ENCODE peak calls at places on chromosomes 4 and X, in eight cellular contexts. Q is mucosa of descending colon, D is astrocyte, H is IMR-90, L is endodermal cell, J is breast epithelium, N is testis, M is tibial nerve. S is an unnamed sample. For H3K4me1, the result is how much of the 10 kb centered on the place peaks cover.

GRCh38 chrX:44514272-44514671 is 28.4 kb downstream of the FUNDC1 start:
- DNase-seq in H (no peak), N (no peak), L (no peak), J (no peak), M (no peak), Q (no peak), D (no peak), S (no peak)

GRCh38 chrX:37986893-37987292 is 19.5 kb upstream of the SYTL5 start:
- DNase-seq in Q (no peak), D (peak), H (peak), L (no peak), N (no peak), M (no peak), J (no peak), S (no peak)

GRCh38 chr4:138308421-138308820 is 66.3 kb upstream of the SLC7A11 start:
- DNase-seq in D (peak), M (no peak), L (no peak), H (peak), Q (no peak), N (no peak), J (no peak), S (no peak)

GRCh38 chrX:54640721-54641120 is 110.7 kb downstream of the GNL3L start:
- DNase-seq in J (peak), Q (no peak), N (no peak), H (no peak), M (no peak), L (peak), D (no peak), S (peak)

GRCh38 chr4:139875456-139875855 is 209.8 kb downstream of the MGST2 start:
- DNase-seq in M (no peak), Q (no peak), J (no peak), L (peak), H (no peak), D (no peak), N (no peak), S (peak)

GRCh38 chr4:74840931-74841330 is 46.6 kb upstream of the BTC start:
- DNase-seq in M (no peak), Q (no peak), N (no peak), D (no peak), L (no peak), H (no peak), J (no peak), S (no peak)

GRCh38 chr4:65007841-65008439 is 598.7 kb upstream of the TECRL start:
- DNase-seq in J (no peak), L (peak), Q (no peak), N (peak), H (no peak), M (no peak), D (peak), S (no peak)

GRCh38 chr4:26821677-26822503 is 38.8 kb upstream of the STIM2 start:
- DNase-seq in H (peak), M (no peak), L (no peak), Q (no peak), J (no peak), N (no peak), D (no peak), S (no peak)

GRCh38 chrX:153725039-153725831 is 579 bp downstream of the ABCD1 start:
- DNase-seq in N (no peak), H (no peak), D (no peak), J (no peak), M (no peak), L (peak), Q (no peak), S (no peak)

GRCh38 chrX:46978341-46979291 is 66.4 kb downstream of the JADE3 start:
- DNase-seq in D (peak), L (peak), N (peak), H (peak), J (peak), M (peak), Q (peak), S (peak)

GRCh38 chr4:38157592-38157991 is 197.4 kb downstream of the PTTG2 start:
- DNase-seq in N (no peak), J (no peak), D (no peak), Q (no peak), H (no peak), L (no peak), M (no peak), S (no peak)

GRCh38 chr4:76886848-76887441 is 11.0 kb downstream of the SOWAHB start:
- DNase-seq in Q (no peak), M (no peak), H (no peak), D (no peak), J (no peak), L (no peak), N (peak), S (no peak)

GRCh38 chrX:153836921-153837320 is 6.6 kb upstream of the PDZD4 start:
- DNase-seq in Q (no peak), D (no peak), L (no peak), J (no peak), M (no peak), H (no peak), N (no peak), S (no peak)

GRCh38 chrX:51456814-51457213 is 39.6 kb downstream of the NUDT11 start:
- DNase-seq in N (no peak), J (no peak), L (no peak), H (no peak), Q (no peak), M (no peak), D (no peak), S (no peak)
- TF ChIP-seq CTCF in N (no peak), J (no peak), L (peak), H (no peak), Q (no peak), M (no peak), D (no peak), S (no peak)

GRCh38 chr4:98688416-98689290 is 30.2 kb upstream of the TSPAN5 start:
- DNase-seq in D (peak), H (peak), N (no peak), Q (no peak), L (no peak), M (no peak), J (no peak), S (no peak)

GRCh38 chr4:98689507-98690174 is 31.2 kb upstream of the TSPAN5 start:
- DNase-seq in M (no peak), L (no peak), Q (no peak), N (no peak), H (no peak), D (no peak), J (no peak), S (no peak)

GRCh38 chr4:98686046-98686385 is 27.6 kb upstream of the TSPAN5 start:
- DNase-seq in M (no peak), D (no peak), H (no peak), N (no peak), L (no peak), Q (no peak), J (no peak), S (no peak)

GRCh38 chr4:98686847-98687246 is 28.4 kb upstream of the TSPAN5 start:
- DNase-seq in N (no peak), L (no peak), D (no peak), J (no peak), Q (no peak), M (no peak), H (no peak), S (no peak)

DNA sequence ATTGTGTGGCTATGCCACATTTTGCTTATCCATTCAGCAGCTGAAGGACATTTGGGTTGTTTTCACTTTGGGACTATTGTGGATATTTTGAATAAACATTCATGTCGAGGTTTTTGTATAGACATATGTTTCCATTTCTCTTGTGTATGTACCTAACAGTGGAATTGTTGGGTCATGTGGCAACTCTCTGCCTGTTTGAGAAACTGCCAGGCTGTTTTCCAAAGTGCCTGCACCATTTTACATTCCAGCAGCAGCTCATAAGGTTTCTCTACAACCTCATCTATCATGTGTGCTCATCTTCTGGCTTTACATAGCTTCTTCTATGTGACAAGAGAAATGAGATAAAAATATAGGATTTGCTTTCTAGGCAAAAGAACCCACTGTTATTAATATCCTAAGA is 29.5 kb upstream of the TSPAN5 start:
- DNase-seq in J (no peak), Q (no peak), N (no peak), M (no peak), H (no peak), D (no peak), L (no peak), S (no peak)
- H3K4me3 ChIP-seq in J (no peak), Q (no peak), N (no peak), M (no peak), H (no peak), D (no peak), L (no peak), S (no peak)

DNA sequence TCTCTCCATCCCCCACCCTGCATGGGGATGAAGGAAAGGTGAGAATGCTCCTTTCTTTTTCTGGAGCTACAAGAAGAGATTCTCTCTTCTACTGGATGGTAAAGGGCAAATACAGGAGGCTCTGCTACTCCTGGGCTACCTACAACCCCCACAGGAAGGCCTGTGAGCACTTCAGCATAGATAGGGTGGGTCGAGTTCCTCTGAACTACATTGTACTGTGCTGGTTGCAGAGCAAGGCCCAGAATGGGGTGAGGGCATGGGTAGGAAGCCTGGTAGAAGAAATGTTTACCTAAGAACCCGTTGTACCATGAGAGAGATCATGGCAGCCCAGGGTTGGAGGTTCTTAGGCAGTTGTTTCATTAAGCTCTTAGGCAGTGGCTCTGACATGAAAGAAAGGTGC is 510.4 kb downstream of the MID1IP1 start:
- DNase-seq in D (no peak), J (no peak), L (no peak), N (no peak), Q (no peak), H (no peak), M (no peak), S (no peak)
- H3K4me1 ChIP-seq in D (under half), J (under half), L (under half), N (under half), Q (under half), H (under half), M (under half), S (under half)

DNA sequence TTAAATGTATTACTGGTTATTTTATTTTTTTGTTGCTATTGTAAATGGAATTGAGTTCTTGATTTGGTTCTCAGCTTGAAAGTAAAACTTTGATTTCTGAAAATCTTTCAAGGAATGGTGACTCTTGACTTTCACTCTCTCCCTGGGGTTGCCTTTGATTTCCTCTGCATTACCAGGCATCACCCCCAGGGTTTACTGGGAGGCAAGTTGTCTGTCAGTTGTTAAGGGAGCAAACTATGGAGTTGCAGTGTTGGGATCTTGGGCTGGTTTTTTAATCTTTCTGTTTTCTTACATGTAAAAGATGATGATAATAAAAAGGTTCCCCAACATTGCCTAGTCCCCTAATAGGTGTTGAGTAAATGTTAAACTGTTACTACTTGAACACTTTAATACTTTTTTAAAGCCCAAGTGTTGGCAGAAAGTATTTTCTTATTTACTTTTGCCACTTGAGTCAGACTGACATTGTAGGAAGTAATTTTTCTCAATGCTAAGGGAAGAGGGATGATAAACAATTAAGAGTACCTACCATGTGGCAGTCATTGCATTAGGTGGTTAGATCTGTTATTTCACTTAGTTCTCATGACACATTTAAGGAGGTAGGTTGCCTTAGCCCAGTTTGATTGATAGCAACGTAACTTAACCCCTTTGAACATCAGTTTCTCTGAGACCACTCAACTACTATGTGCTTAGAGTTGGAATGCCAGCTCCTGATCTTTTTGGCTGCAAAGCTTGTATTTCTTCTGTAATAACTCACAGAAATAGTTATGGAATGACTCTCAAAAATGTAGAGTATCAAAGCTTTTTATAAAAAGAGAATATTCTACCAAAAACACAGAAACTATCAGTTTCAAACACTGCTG is 67.1 kb downstream of the DCLK2 start:
- DNase-seq in Q (no peak), J (no peak), D (peak), M (no peak), H (peak), N (no peak), L (peak), S (no peak)
- TF ChIP-seq CTCF in Q (no peak), J (no peak), D (no peak), M (peak), H (peak), N (no peak), L (peak), S (no peak)

GRCh38 chr4:184421558-184422155 is 52.7 kb downstream of the IRF2 start:
- DNase-seq in J (no peak), N (no peak), Q (no peak), H (no peak), M (no peak), L (no peak), D (no peak), S (no peak)
- H3K4me3 ChIP-seq in J (no peak), N (no peak), Q (no peak), H (no peak), M (no peak), L (no peak), D (no peak), S (no peak)

GRCh38 chr4:101283436-101283835 is 63.9 kb downstream of the PPP3CA start:
- DNase-seq in N (no peak), M (no peak), Q (no peak), D (no peak), H (no peak), L (no peak), J (no peak), S (no peak)
- H3K4me1 ChIP-seq in N (under half), M (under half), Q (under half), D (under half), H (under half), L (under half), J (under half), S (under half)

DNA sequence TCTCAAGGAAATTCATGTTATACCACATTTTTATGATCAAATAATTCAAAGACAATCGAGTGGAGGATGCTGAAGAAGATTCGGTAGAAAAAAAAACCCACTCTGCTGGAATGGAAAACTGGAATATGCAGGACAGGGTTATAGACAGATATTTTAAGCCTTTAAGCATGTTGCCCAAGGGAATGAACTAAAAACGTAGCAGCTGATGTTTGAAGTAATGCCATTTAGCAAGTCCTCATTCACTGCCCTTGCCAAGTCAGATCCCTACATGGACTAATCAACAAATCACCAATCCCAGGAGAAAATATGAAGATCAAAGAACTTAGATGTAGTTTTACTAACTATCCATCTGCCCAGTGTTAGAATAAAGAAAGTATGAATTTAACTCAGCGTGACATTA is 75.6 kb upstream of the ETNPPL start:
- DNase-seq in J (no peak), Q (no peak), L (no peak), M (no peak), H (no peak), D (no peak), N (no peak), S (no peak)
- TF ChIP-seq CTCF in J (no peak), Q (no peak), L (no peak), M (no peak), H (no peak), D (no peak), N (no peak), S (no peak)

DNA sequence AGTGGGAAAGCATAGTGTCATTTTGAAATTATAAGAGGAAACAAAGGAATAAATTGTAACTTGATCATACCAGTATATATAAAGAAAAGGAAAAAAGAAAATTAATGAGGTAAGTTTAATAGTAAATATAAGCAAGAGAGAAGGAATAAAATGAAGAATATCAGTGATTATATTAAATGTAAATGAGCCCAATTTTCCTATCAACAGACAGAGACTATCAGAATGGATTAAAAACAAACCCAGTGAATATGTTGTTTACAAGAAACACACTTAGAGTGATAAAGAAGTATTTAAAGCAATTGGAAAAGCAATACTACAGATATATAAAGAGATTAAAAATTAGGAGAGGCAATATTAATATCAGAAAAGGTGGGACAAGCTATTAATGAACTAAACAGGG is 28.8 kb upstream of the RHOH start:
- DNase-seq in H (no peak), N (no peak), D (no peak), J (no peak), Q (no peak), L (no peak), M (no peak), S (no peak)
- H3K4me3 ChIP-seq in H (no peak), N (no peak), D (no peak), J (no peak), Q (no peak), L (peak), M (no peak), S (no peak)